ENCODE peak calls at places on chromosomes 2 and 18, in eight cellular contexts. M, U, N, H, J, C, G and W are unnamed samples.

GRCh38 chr18:49183921-49184320 is 233.2 kb upstream of the SMAD7 start:
- DNase-seq in M (no peak), U (no peak), N (peak), H (no peak), J (no peak), C (no peak), G (peak), W (no peak)

GRCh38 chr2:10897956-10898355 is 13.8 kb upstream of the KCNF1 start:
- DNase-seq in M (no peak), U (no peak), N (peak), H (no peak), J (no peak), C (no peak), G (peak), W (no peak)

GRCh38 chr2:241577413-241578122 is 19.0 kb downstream of the BOK start:
- DNase-seq in M (no peak), U (peak), N (no peak), H (no peak), J (no peak), C (no peak), G (no peak), W (no peak)

GRCh38 chr18:8972116-8972515 is 130.4 kb upstream of the NDUFV2 start:
- DNase-seq in M (no peak), U (no peak), N (no peak), H (no peak), J (no peak), C (no peak), G (no peak), W (peak)

GRCh38 chr2:24453379-24454073 is 37.5 kb upstream of the NCOA1 start:
- DNase-seq in M (no peak), U (no peak), N (no peak), H (no peak), J (no peak), C (no peak), G (peak), W (no peak)

GRCh38 chr2:46175409-46175808 is 121.8 kb upstream of the EPAS1 start:
- DNase-seq in M (no peak), U (no peak), N (peak), H (peak), J (no peak), C (no peak), G (peak), W (no peak)

GRCh38 chr18:80147418-80148315 is 38.6 kb downstream of the ADNP2 start:
- DNase-seq in M (no peak), U (peak), N (peak), H (peak), J (peak), C (peak), G (peak), W (peak)

GRCh38 chr18:68984342-68984741 is 186.5 kb downstream of the CCDC102B start:
- DNase-seq in M (no peak), U (no peak), N (no peak), H (no peak), J (no peak), C (no peak), G (peak), W (no peak)

GRCh38 chr2:189304360-189304759 is 124.8 kb upstream of the COL5A2 start:
- DNase-seq in M (no peak), U (no peak), N (no peak), H (no peak), J (no peak), C (no peak), G (no peak), W (no peak)

GRCh38 chr2:28437142-28437835 is 44.6 kb downstream of the FOSL2 start:
- DNase-seq in M (peak), U (peak), N (no peak), H (no peak), J (no peak), C (no peak), G (no peak), W (no peak)

GRCh38 chr2:215410932-215411285 is 25.0 kb downstream of the FN1 start:
- DNase-seq in M (no peak), U (no peak), N (peak), H (peak), J (no peak), C (no peak), G (peak), W (no peak)

GRCh38 chr18:59271606-59272220 is 1.5 kb downstream of the RAX start:
- DNase-seq in M (no peak), U (no peak), N (no peak), H (no peak), J (no peak), C (no peak), G (no peak), W (no peak)

GRCh38 chr2:46368416-46368815 is 71.2 kb downstream of the EPAS1 start:
- DNase-seq in M (no peak), U (no peak), N (no peak), H (no peak), J (no peak), C (no peak), G (no peak), W (no peak)

GRCh38 chr18:3526421-3527354 is 76.7 kb downstream of the TGIF1 start:
- DNase-seq in M (no peak), U (no peak), N (peak), H (peak), J (peak), C (peak), G (no peak), W (peak)

GRCh38 chr2:28119631-28120030 is 229.1 kb downstream of the BABAM2 start:
- DNase-seq in M (no peak), U (no peak), N (no peak), H (no peak), J (no peak), C (no peak), G (no peak), W (no peak)

GRCh38 chr2:240919161-240919781 is 13.1 kb downstream of the CROCC2 start:
- DNase-seq in M (no peak), U (peak), N (no peak), H (no peak), J (no peak), C (no peak), G (no peak), W (peak)

GRCh38 chr2:109376115-109376514 is 237.7 kb downstream of the SEPTIN10 start:
- DNase-seq in M (no peak), U (peak), N (peak), H (no peak), J (no peak), C (no peak), G (peak), W (no peak)

GRCh38 chr18:68461635-68462034 is 253.3 kb downstream of the TMX3 start:
- DNase-seq in M (no peak), U (no peak), N (no peak), H (no peak), J (no peak), C (no peak), G (no peak), W (no peak)

GRCh38 chr2:56522605-56523089 is 338.9 kb downstream of the CCDC85A start:
- DNase-seq in M (no peak), U (no peak), N (peak), H (no peak), J (no peak), C (peak), G (peak), W (no peak)

GRCh38 chr18:43789234-43790000 is 512.1 kb upstream of the SYT4 start:
- DNase-seq in M (no peak), U (no peak), N (no peak), H (no peak), J (peak), C (peak), G (peak), W (peak)

GRCh38 chr2:37464064-37464463 is 119.6 kb downstream of the QPCT start:
- DNase-seq in M (no peak), U (no peak), N (no peak), H (no peak), J (no peak), C (no peak), G (no peak), W (no peak)

GRCh38 chr2:238326801-238327365 is 6.6 kb downstream of the TRAF3IP1 start:
- DNase-seq in M (no peak), U (no peak), N (no peak), H (no peak), J (no peak), C (no peak), G (peak), W (no peak)

GRCh38 chr2:52260904-52261303 is 1229.0 kb upstream of the NRXN1 start:
- DNase-seq in M (no peak), U (no peak), N (no peak), H (no peak), J (no peak), C (peak), G (peak), W (no peak)

GRCh38 chr2:11781624-11782023 is 35.2 kb downstream of the LPIN1 start:
- DNase-seq in M (no peak), U (no peak), N (no peak), H (no peak), J (no peak), C (no peak), G (no peak), W (no peak)

GRCh38 chr2:76247006-76247405 is 536.3 kb upstream of the GCFC2 start:
- DNase-seq in M (no peak), U (no peak), N (no peak), H (no peak), J (no peak), C (no peak), G (no peak), W (no peak)

GRCh38 chr18:62898359-62898758 is 183.0 kb downstream of the PHLPP1 start:
- DNase-seq in M (no peak), U (no peak), N (no peak), H (no peak), J (no peak), C (no peak), G (no peak), W (no peak)

GRCh38 chr18:13451661-13452447 is 233.3 kb downstream of the LDLRAD4 start:
- DNase-seq in M (no peak), U (peak), N (no peak), H (no peak), J (no peak), C (no peak), G (no peak), W (no peak)

GRCh38 chr2:217142649-217143266 is 282.9 kb upstream of the TNP1 start:
- DNase-seq in M (no peak), U (no peak), N (peak), H (no peak), J (no peak), C (no peak), G (peak), W (no peak)

GRCh38 chr2:176470713-176471112 is 201.5 kb downstream of the MTX2 start:
- DNase-seq in M (no peak), U (no peak), N (no peak), H (no peak), J (no peak), C (no peak), G (no peak), W (no peak)

GRCh38 chr2:168821992-168822391 is 19.6 kb downstream of the NOSTRIN start:
- DNase-seq in M (no peak), U (no peak), N (no peak), H (no peak), J (no peak), C (no peak), G (no peak), W (no peak)